ENCODE peak calls at places on chromosome 15, in five cellular contexts. N, H, C, E and F are unnamed samples.

GRCh38 chr15:61195116-61196002 is 33.7 kb downstream of the RORA start:
- DNase-seq in E (peak; percentile 30), N (no peak), C (no peak), H (peak; percentile 4), F (no peak)

GRCh38 chr15:100663066-100663465 is 60.7 kb downstream of the ASB7 start:
- DNase-seq in E (peak; percentile 37), H (no peak), C (no peak), N (no peak), F (no peak)

GRCh38 chr15:100829457-100829856 is 50.2 kb upstream of the ALDH1A3 start:
- DNase-seq in C (no peak), N (no peak), H (no peak), E (no peak), F (no peak)

GRCh38 chr15:36294359-36294758 is 285.1 kb upstream of the CDIN1 start:
- DNase-seq in C (no peak), N (no peak), E (no peak), H (no peak), F (no peak)

GRCh38 chr15:62881056-62881455 is 161.5 kb upstream of the TPM1 start:
- DNase-seq in H (no peak), E (no peak), N (no peak), C (no peak), F (no peak)

GRCh38 chr15:41804361-41804760 is 23.5 kb upstream of the JMJD7 start:
- DNase-seq in E (no peak), C (no peak), H (no peak), N (no peak), F (no peak)

GRCh38 chr15:62564889-62565288 is 399.8 kb upstream of the C2CD4B start:
- DNase-seq in E (no peak), H (no peak), N (no peak), C (no peak), F (no peak)

GRCh38 chr15:63013052-63013808 is 29.3 kb upstream of the TPM1 start:
- DNase-seq in H (peak; percentile 21), E (no peak), N (peak; percentile 49), C (no peak), F (no peak)

GRCh38 chr15:99058421-99058870 is 46.4 kb upstream of the SYNM start:
- DNase-seq in C (no peak), H (no peak), E (no peak), N (peak; percentile 30), F (peak; percentile 54)

GRCh38 chr15:47485419-47485818 is 231.9 kb upstream of the SEMA6D start:
- DNase-seq in C (no peak), N (no peak), H (no peak), E (no peak), F (no peak)

GRCh38 chr15:65595960-65596359 is 15.0 kb downstream of the INTS14 start:
- DNase-seq in N (no peak), C (no peak), H (no peak), E (no peak), F (no peak)

GRCh38 chr15:79989682-79990081 is 18.7 kb upstream of the BCL2A1 start:
- DNase-seq in N (no peak), H (no peak), C (no peak), E (no peak), F (no peak)

GRCh38 chr15:62711691-62712454 is 330.7 kb upstream of the TPM1 start:
- DNase-seq in C (no peak), N (no peak), E (no peak), H (no peak), F (no peak)

GRCh38 chr15:69664572-69665326 is 212.1 kb downstream of the RPLP1 start:
- DNase-seq in E (no peak), N (no peak), H (no peak), C (no peak), F (no peak)

GRCh38 chr15:83310521-83311456 is 26.3 kb upstream of the BNC1 start:
- DNase-seq in C (no peak), H (no peak), N (no peak), E (no peak), F (no peak)

GRCh38 chr15:69075467-69075866 is 61.0 kb downstream of the NOX5 start:
- DNase-seq in H (no peak), E (no peak), N (no peak), C (no peak), F (no peak)

GRCh38 chr15:38895326-38896282 is 331.0 kb upstream of the RASGRP1 start:
- DNase-seq in N (no peak), E (no peak), H (no peak), C (no peak), F (no peak)

GRCh38 chr15:58064119-58065010 is 1.1 kb downstream of the ALDH1A2 start:
- DNase-seq in H (no peak), E (no peak), C (no peak), N (no peak), F (no peak)

GRCh38 chr15:98292442-98293240 is 332.1 kb downstream of the ARRDC4 start:
- DNase-seq in E (peak; percentile 78), C (no peak), N (peak; percentile 27), H (no peak), F (no peak)

GRCh38 chr15:82575335-82575734 is 35.1 kb upstream of the RPS17 start:
- DNase-seq in N (no peak), H (no peak), E (no peak), C (no peak), F (no peak)

GRCh38 chr15:80527961-80528360 is 123.8 kb downstream of the ARNT2 start:
- DNase-seq in E (no peak), H (no peak), N (no peak), C (no peak), F (no peak)

GRCh38 chr15:85865070-85865684 is 70.5 kb upstream of the KLHL25 start:
- DNase-seq in C (no peak), N (no peak), E (peak; percentile 19), H (no peak), F (no peak)

GRCh38 chr15:30985081-30985531 is 6.3 kb downstream of the MTMR10 start:
- DNase-seq in E (no peak), N (peak; percentile 30), H (no peak), C (no peak), F (no peak)

GRCh38 chr15:74735305-74735704 is 10.0 kb upstream of the CYP1A1 start:
- DNase-seq in C (no peak), E (no peak), N (no peak), H (no peak), F (no peak)

GRCh38 chr15:48001393-48002059 is 119.3 kb upstream of the SLC24A5 start:
- DNase-seq in H (no peak), C (no peak), N (no peak), E (peak; percentile 46), F (no peak)

GRCh38 chr15:97984157-97984556 is 23.7 kb downstream of the ARRDC4 start:
- DNase-seq in H (no peak), E (no peak), N (no peak), C (no peak), F (no peak)

GRCh38 chr15:65189102-65189740 is 4.1 kb upstream of the CLPX start:
- DNase-seq in E (peak; percentile 65), C (no peak), N (no peak), H (peak; percentile 37), F (no peak)

GRCh38 chr15:52924641-52925040 is 134.5 kb upstream of the ONECUT1 start:
- DNase-seq in C (no peak), N (no peak), E (no peak), H (no peak), F (no peak)

GRCh38 chr15:26736502-26737248 is 36.2 kb downstream of the GABRB3 start:
- DNase-seq in E (no peak), H (no peak), N (no peak), C (no peak), F (no peak)

GRCh38 chr15:39362832-39363561 is 217.9 kb upstream of the THBS1 start:
- DNase-seq in E (no peak), H (peak; percentile 92), C (no peak), N (no peak), F (no peak)

GRCh38 chr15:77496710-77497107 is 76.0 kb downstream of the HMG20A start:
- DNase-seq in H (peak; percentile 93), N (peak; percentile 93), E (peak; percentile 74), C (peak; percentile 72), F (peak; percentile 91)

GRCh38 chr15:51131596-51132290 is 37.0 kb upstream of the TNFAIP8L3 start:
- DNase-seq in H (no peak), E (no peak), C (no peak), N (no peak), F (no peak)

GRCh38 chr15:37101634-37102314 is 1.4 kb upstream of the MEIS2 start:
- DNase-seq in E (peak; percentile 69), C (no peak), N (peak; percentile 71), H (peak; percentile 70), F (peak; percentile 86)

GRCh38 chr15:44137750-44138149 is 57.3 kb downstream of the FRMD5 start:
- DNase-seq in E (no peak), H (no peak), C (no peak), N (no peak), F (no peak)

GRCh38 chr15:51401872-51402517 is 60.5 kb downstream of the GLDN start:
- DNase-seq in C (no peak), E (peak; percentile 61), H (no peak), N (peak; percentile 58), F (no peak)